ENCODE peak calls at places on chromosome 5, in ten cellular contexts. K, O, C, E, I, G, T, Q, W and D are unnamed samples.

GRCh38 chr5:170582931-170583330 is 79.1 kb downstream of the KCNIP1 start:
- DNase-seq in K (no peak), O (no peak), C (no peak), E (no peak), I (no peak), G (no peak), T (no peak), Q (no peak), W (no peak), D (no peak)

GRCh38 chr5:159826351-159827222 is 89.7 kb upstream of the ADRA1B start:
- DNase-seq in K (peak), O (no peak), C (peak), E (no peak), I (peak), G (no peak), T (peak), Q (peak), W (no peak), D (peak)

GRCh38 chr5:141431286-141431685 is 979 bp downstream of the PCDHGA12 start:
- DNase-seq in K (no peak), O (no peak), C (peak), E (no peak), I (no peak), G (no peak), T (no peak), Q (peak), W (no peak), D (no peak)

GRCh38 chr5:127909078-127909477 is 174.5 kb upstream of the SLC12A2 start:
- DNase-seq in K (peak), O (no peak), C (peak), E (no peak), I (peak), G (no peak), T (peak), Q (peak), W (no peak), D (peak)

GRCh38 chr5:175236176-175236575 is 207.8 kb downstream of the DRD1 start:
- DNase-seq in K (no peak), O (no peak), C (no peak), E (no peak), I (no peak), G (no peak), T (no peak), Q (no peak), W (no peak), D (no peak)

GRCh38 chr5:125149503-125149902 is 403.1 kb upstream of the ZNF608 start:
- DNase-seq in K (no peak), O (no peak), C (peak), E (no peak), I (no peak), G (no peak), T (no peak), Q (no peak), W (no peak), D (no peak)

GRCh38 chr5:130323804-130324454 is 419.7 kb downstream of the CHSY3 start:
- DNase-seq in K (no peak), O (no peak), C (peak), E (no peak), I (peak), G (no peak), T (no peak), Q (peak), W (no peak), D (peak)

GRCh38 chr5:59620535-59621212 is 272.9 kb downstream of the PDE4D start:
- DNase-seq in K (no peak), O (no peak), C (peak), E (no peak), I (no peak), G (no peak), T (no peak), Q (no peak), W (no peak), D (no peak)

GRCh38 chr5:88785396-88786216 is 97.4 kb downstream of the MEF2C start:
- DNase-seq in K (peak), O (no peak), C (peak), E (no peak), I (peak), G (peak), T (peak), Q (peak), W (no peak), D (no peak)

GRCh38 chr5:172605466-172605865 is 35.6 kb upstream of the NEURL1B start:
- DNase-seq in K (no peak), O (no peak), C (no peak), E (no peak), I (no peak), G (no peak), T (no peak), Q (no peak), W (no peak), D (no peak)

GRCh38 chr5:5480481-5481111 is 58.1 kb downstream of the ICE1 start:
- DNase-seq in K (no peak), O (no peak), C (no peak), E (no peak), I (no peak), G (no peak), T (no peak), Q (no peak), W (no peak), D (no peak)

GRCh38 chr5:144598451-144599068 is 427.9 kb downstream of the KCTD16 start:
- DNase-seq in K (no peak), O (no peak), C (no peak), E (no peak), I (peak), G (no peak), T (peak), Q (no peak), W (no peak), D (no peak)

GRCh38 chr5:88727705-88728313 is 155.2 kb downstream of the MEF2C start:
- DNase-seq in K (no peak), O (no peak), C (peak), E (no peak), I (peak), G (no peak), T (peak), Q (peak), W (no peak), D (no peak)

GRCh38 chr5:18744990-18745590 is 1110.8 kb downstream of the TAF11L14 start:
- DNase-seq in K (no peak), O (no peak), C (no peak), E (no peak), I (no peak), G (no peak), T (no peak), Q (no peak), W (no peak), D (peak)

GRCh38 chr5:141889282-141889871 is 11.2 kb upstream of the PCDH1 start:
- DNase-seq in K (no peak), O (no peak), C (peak), E (no peak), I (peak), G (no peak), T (no peak), Q (peak), W (no peak), D (no peak)

GRCh38 chr5:148808864-148809642 is 17.4 kb upstream of the ADRB2 start:
- DNase-seq in K (no peak), O (no peak), C (no peak), E (no peak), I (no peak), G (no peak), T (no peak), Q (no peak), W (peak), D (no peak)

GRCh38 chr5:136901-137300 is 44.9 kb downstream of the PLEKHG4B start:
- DNase-seq in K (no peak), O (no peak), C (no peak), E (no peak), I (peak), G (no peak), T (no peak), Q (no peak), W (no peak), D (no peak)

GRCh38 chr5:54309751-54310432 is 481 bp downstream of the ARL15 start:
- DNase-seq in K (no peak), O (peak), C (peak), E (no peak), I (peak), G (no peak), T (peak), Q (peak), W (peak), D (no peak)

GRCh38 chr5:71492817-71493615 is 37.6 kb downstream of the BDP1 start:
- DNase-seq in K (no peak), O (no peak), C (no peak), E (no peak), I (no peak), G (no peak), T (no peak), Q (no peak), W (no peak), D (no peak)

GRCh38 chr5:155106221-155106620 is 92.7 kb downstream of the KIF4B start:
- DNase-seq in K (no peak), O (no peak), C (no peak), E (no peak), I (no peak), G (no peak), T (no peak), Q (no peak), W (no peak), D (no peak)

GRCh38 chr5:96243203-96243602 is 189.8 kb downstream of the PCSK1 start:
- DNase-seq in K (no peak), O (no peak), C (no peak), E (no peak), I (peak), G (peak), T (peak), Q (no peak), W (no peak), D (no peak)

GRCh38 chr5:172860520-172861443 is 26.7 kb downstream of the ERGIC1 start:
- DNase-seq in K (peak), O (peak), C (peak), E (no peak), I (no peak), G (no peak), T (peak), Q (peak), W (peak), D (no peak)

GRCh38 chr5:14061106-14061505 is 82.0 kb upstream of the TRIO start:
- DNase-seq in K (no peak), O (no peak), C (no peak), E (no peak), I (no peak), G (no peak), T (no peak), Q (no peak), W (no peak), D (no peak)

GRCh38 chr5:133387091-133387490 is 225.2 kb downstream of the FSTL4 start:
- DNase-seq in K (no peak), O (peak), C (no peak), E (no peak), I (no peak), G (no peak), T (no peak), Q (no peak), W (no peak), D (no peak)

GRCh38 chr5:122180863-122181519 is 51.6 kb downstream of the ZNF474 start:
- DNase-seq in K (peak), O (no peak), C (peak), E (no peak), I (peak), G (peak), T (peak), Q (peak), W (no peak), D (no peak)

GRCh38 chr5:90932052-90932699 is 373.6 kb downstream of the ADGRV1 start:
- DNase-seq in K (peak), O (no peak), C (peak), E (no peak), I (peak), G (no peak), T (peak), Q (peak), W (no peak), D (no peak)

GRCh38 chr5:177085985-177086917 is at the start of gene FGFR4:
- DNase-seq in K (peak), O (no peak), C (peak), E (peak), I (peak), G (no peak), T (peak), Q (peak), W (peak), D (no peak)

GRCh38 chr5:86665984-86666760 is 48.4 kb downstream of the COX7C start:
- DNase-seq in K (no peak), O (no peak), C (no peak), E (no peak), I (no peak), G (no peak), T (no peak), Q (no peak), W (no peak), D (no peak)

GRCh38 chr5:39652036-39652435 is 227.3 kb upstream of the DAB2 start:
- DNase-seq in K (peak), O (no peak), C (peak), E (no peak), I (no peak), G (no peak), T (no peak), Q (no peak), W (no peak), D (no peak)

GRCh38 chr5:156188026-156188425 is 138.9 kb upstream of the SGCD start:
- DNase-seq in K (no peak), O (no peak), C (no peak), E (no peak), I (no peak), G (no peak), T (no peak), Q (no peak), W (no peak), D (no peak)

GRCh38 chr5:142740903-142741302 is 29.3 kb upstream of the ARHGAP26 start:
- DNase-seq in K (peak), O (no peak), C (no peak), E (no peak), I (no peak), G (no peak), T (no peak), Q (peak), W (no peak), D (no peak)

GRCh38 chr5:142839711-142840441 is 69.7 kb downstream of the ARHGAP26 start:
- DNase-seq in K (peak), O (peak), C (peak), E (no peak), I (no peak), G (no peak), T (no peak), Q (peak), W (no peak), D (no peak)

GRCh38 chr5:181217111-181217804 is 5.8 kb upstream of the TRIM41 start:
- DNase-seq in K (peak), O (peak), C (peak), E (peak), I (peak), G (no peak), T (peak), Q (peak), W (peak), D (peak)